ENCODE peak calls at places on chromosomes 13 and 19, in four cellular contexts. C is cardiac muscle cell; S is CD4-positive, alpha-beta T cell; U is stimulated activated CD8-positive, alpha-beta memory T cell treated with anti-CD3 and anti-CD28 coated beads, Interleukin-2, amount 100 ng/mL, for 1 hour. R is an unnamed sample.

GRCh38 chr19:30303131-30303654 is 69.0 kb upstream of the ZNF536 start:
- DNase-seq in C (no peak), S (no peak), U (no peak), R (no peak)

GRCh38 chr13:110511509-110512181 is 49.9 kb downstream of the RAB20 start:
- DNase-seq in U (no peak), S (no peak), C (no peak), R (no peak)

GRCh38 chr19:11639602-11640471 is 42.6 kb downstream of the ZNF627 start:
- DNase-seq in S (peak; percentile 69), C (peak; percentile 99), U (peak; percentile 80), R (peak; percentile 99)

GRCh38 chr19:47895165-47895782 is 9.2 kb upstream of the SULT2A1 start:
- DNase-seq in S (no peak), C (no peak), U (no peak), R (no peak)

GRCh38 chr13:39578821-39579291 is 24.1 kb downstream of the LHFPL6 start:
- DNase-seq in C (no peak), U (no peak), S (no peak), R (no peak)

GRCh38 chr19:40576181-40576584 is 490 bp upstream of the SHKBP1 start:
- DNase-seq in U (no peak), C (no peak), S (no peak), R (no peak)

GRCh38 chr19:10981496-10981895 is 20.7 kb downstream of the SMARCA4 start:
- DNase-seq in S (no peak), U (no peak), C (no peak), R (no peak)

GRCh38 chr13:62360609-62361008 is 945.0 kb upstream of the PCDH20 start:
- DNase-seq in U (no peak), C (no peak), S (no peak), R (no peak)

GRCh38 chr19:47848871-47849473 is 10.1 kb upstream of the TPRX2 start:
- DNase-seq in U (no peak), S (peak; percentile 12), C (peak; percentile 44), R (no peak)

GRCh38 chr19:29263305-29264080 is 50.5 kb upstream of the UQCRFS1 start:
- DNase-seq in U (peak; percentile 26), C (peak; percentile 68), S (peak; percentile 27), R (peak; percentile 69)

GRCh38 chr13:28574617-28575142 is 79.8 kb upstream of the FLT1 start:
- DNase-seq in U (no peak), C (no peak), S (no peak), R (no peak)

GRCh38 chr19:46717716-46718143 is 816 bp upstream of the PRKD2 start:
- DNase-seq in U (no peak), S (no peak), C (no peak), R (no peak)

GRCh38 chr13:44389003-44389666 is 15.5 kb downstream of the SERP2 start:
- DNase-seq in S (no peak), C (no peak), U (no peak), R (no peak)

GRCh38 chr19:30371960-30372824 is at the start of gene ZNF536:
- DNase-seq in C (no peak), U (no peak), S (no peak), R (no peak)

GRCh38 chr19:3142292-3142670 is 6.4 kb downstream of the GNA15 start:
- DNase-seq in S (no peak), C (no peak), U (no peak), R (no peak)

GRCh38 chr19:50512999-50513745 is 541 bp downstream of the ASPDH start:
- DNase-seq in S (no peak), U (no peak), C (no peak), R (no peak)

GRCh38 chr13:75934889-75935288 is 298.8 kb downstream of the LMO7 start:
- DNase-seq in U (no peak), C (no peak), S (no peak), R (no peak)

GRCh38 chr19:53864308-53864836 is 3.3 kb upstream of the MYADM start:
- DNase-seq in S (no peak), U (no peak), C (no peak), R (no peak)

GRCh38 chr13:57813641-57814040 is 182.1 kb downstream of the PCDH17 start:
- DNase-seq in C (no peak), S (no peak), U (no peak), R (no peak)

GRCh38 chr13:43289458-43290255 is 266.3 kb downstream of the DNAJC15 start:
- DNase-seq in C (no peak), U (no peak), S (no peak), R (no peak)

GRCh38 chr13:97228850-97229521 is 6.9 kb downstream of the MBNL2 start:
- DNase-seq in C (no peak), S (no peak), U (no peak), R (no peak)

GRCh38 chr19:23823952-23824389 is 65.3 kb upstream of the ZNF681 start:
- DNase-seq in C (peak; percentile 4), S (no peak), U (no peak), R (no peak)

GRCh38 chr19:54875506-54875905 is 1.5 kb downstream of the FCAR start:
- DNase-seq in U (no peak), S (no peak), C (no peak), R (no peak)

GRCh38 chr13:92510416-92510815 is 716.2 kb upstream of the GPC6 start:
- DNase-seq in S (no peak), U (no peak), C (no peak), R (no peak)

GRCh38 chr13:67197704-67198103 is 32.4 kb downstream of the PCDH9 start:
- DNase-seq in C (no peak), S (no peak), U (no peak), R (no peak)

GRCh38 chr19:23527797-23528196 is 132.5 kb upstream of the ZNF91 start:
- DNase-seq in C (no peak), U (no peak), S (no peak), R (no peak)

GRCh38 chr13:27354379-27354778 is 70.0 kb upstream of the GTF3A start:
- DNase-seq in U (no peak), S (no peak), C (no peak), R (no peak)

GRCh38 chr19:31595521-31595920 is 246.3 kb upstream of the TSHZ3 start:
- DNase-seq in C (no peak), U (no peak), S (no peak), R (no peak)

R was measured in mesothelial cell of epicardium.